ENCODE peak calls at places on chromosomes 16 and 17, in five cellular contexts. N is PC-9; D is CD4-positive, alpha-beta T cell; W is A549; X is stomach. B is an unnamed sample.

GRCh38 chr16:70270176-70270575 is 18.4 kb upstream of the EXOSC6 start:
- DNase-seq in N (no peak), W (no peak), D (no peak), X (no peak), B (no peak)

GRCh38 chr17:32755045-32755805 is 121.7 kb downstream of the MYO1D start:
- DNase-seq in N (peak), W (peak), D (no peak), X (no peak), B (peak)

GRCh38 chr16:12901204-12901596 is 198 bp upstream of the SHISA9 start:
- DNase-seq in D (no peak), N (peak), X (no peak), W (no peak), B (no peak)

GRCh38 chr17:63987616-63988478 is 10.3 kb upstream of the PRR29 start:
- DNase-seq in X (no peak), W (no peak), D (no peak), N (no peak), B (no peak)

GRCh38 chr17:57511475-57512123 is 233.5 kb downstream of the CCDC182 start:
- DNase-seq in N (no peak), D (no peak), X (no peak), W (no peak), B (no peak)

GRCh38 chr17:83201206-83202001 is 122.0 kb downstream of the METRNL start:
- DNase-seq in W (no peak), X (peak), N (no peak), D (no peak), B (no peak)

GRCh38 chr17:20072692-20072992 is 63.5 kb downstream of the SPECC1 start:
- DNase-seq in X (no peak), W (no peak), N (no peak), D (no peak), B (no peak)

GRCh38 chr16:65117701-65118448 is 4.0 kb downstream of the CDH11 start:
- DNase-seq in W (peak), D (no peak), X (peak), N (peak), B (peak)

GRCh38 chr17:6530324-6530920 is 25.9 kb downstream of the PITPNM3 start:
- DNase-seq in X (no peak), N (no peak), D (no peak), W (no peak), B (no peak)

GRCh38 chr17:17732892-17733670 is 51.8 kb downstream of the RAI1 start:
- DNase-seq in X (peak), D (no peak), W (no peak), N (peak), B (no peak)

GRCh38 chr16:9256196-9256595 is 164.8 kb downstream of the HAPSTR1 start:
- DNase-seq in X (peak), D (no peak), N (no peak), W (peak), B (peak)

GRCh38 chr17:13640559-13640958 is 38.8 kb upstream of the HS3ST3A1 start:
- DNase-seq in N (no peak), W (no peak), D (no peak), X (no peak), B (no peak)

GRCh38 chr17:83006515-83007455 is 72.6 kb upstream of the METRNL start:
- DNase-seq in W (no peak), N (no peak), D (no peak), X (no peak), B (no peak)

GRCh38 chr16:14302031-14302398 is 230.9 kb downstream of the MRTFB start:
- DNase-seq in X (peak), D (no peak), W (peak), N (peak), B (peak)

GRCh38 chr17:29617481-29618271 is 5.0 kb downstream of the CORO6 start:
- DNase-seq in X (peak), N (no peak), D (peak), W (peak), B (no peak)

GRCh38 chr16:58732545-58733247 is 1.4 kb downstream of the GOT2 start:
- DNase-seq in D (no peak), W (no peak), X (no peak), N (no peak), B (peak)

GRCh38 chr17:1989135-1989534 is 36.0 kb downstream of the RTN4RL1 start:
- DNase-seq in W (peak), X (no peak), D (no peak), N (peak), B (peak)

GRCh38 chr17:50661795-50662391 is 27.2 kb downstream of the ABCC3 start:
- DNase-seq in X (peak), W (peak), N (peak), D (no peak), B (peak)

GRCh38 chr17:21287703-21288449 is 3.4 kb downstream of the MAP2K3 start:
- DNase-seq in D (peak), X (peak), N (peak), W (peak), B (peak)

GRCh38 chr17:33292184-33292980 is 713 bp downstream of the ASIC2 start:
- DNase-seq in N (no peak), X (no peak), D (no peak), W (peak), B (peak)

GRCh38 chr16:78689031-78689430 is 589.6 kb downstream of the WWOX start:
- DNase-seq in D (no peak), N (no peak), X (no peak), W (no peak), B (no peak)

GRCh38 chr17:82946081-82946480 is 106.3 kb upstream of the ZNF750 start:
- DNase-seq in X (no peak), W (no peak), D (no peak), N (no peak), B (no peak)

GRCh38 chr17:7190276-7190917 is 11.2 kb upstream of the ASGR1 start:
- DNase-seq in W (no peak), X (no peak), N (no peak), D (no peak), B (no peak)

GRCh38 chr16:74766729-74767128 is 7.9 kb downstream of the FA2H start:
- DNase-seq in D (no peak), N (no peak), X (no peak), W (no peak), B (no peak)

GRCh38 chr16:3022697-3023414 is 886 bp downstream of the HCFC1R1 start:
- DNase-seq in X (no peak), N (no peak), W (no peak), D (no peak), B (no peak)

GRCh38 chr16:1923299-1924034 is 5.3 kb upstream of the HS3ST6 start:
- DNase-seq in X (no peak), D (no peak), N (peak), W (peak), B (peak)

GRCh38 chr17:81398855-81399451 is 3.7 kb downstream of the BAHCC1 start:
- DNase-seq in W (no peak), X (no peak), D (no peak), N (no peak), B (no peak)

GRCh38 chr16:14454391-14454790 is 175.7 kb downstream of the PARN start:
- DNase-seq in D (no peak), X (no peak), W (no peak), N (no peak), B (no peak)

GRCh38 chr16:27313422-27314160 is at the start of gene IL4R:
- DNase-seq in X (peak), W (no peak), D (peak), N (peak), B (peak)

GRCh38 chr17:57636985-57637667 is 108.0 kb downstream of the CCDC182 start:
- DNase-seq in N (no peak), D (no peak), X (no peak), W (no peak), B (no peak)

GRCh38 chr16:138049-138417 is 440 bp downstream of the NPRL3 start:
- DNase-seq in D (no peak), W (peak), X (no peak), N (no peak), B (peak)

GRCh38 chr16:27539120-27539519 is 10.6 kb downstream of the GTF3C1 start:
- DNase-seq in D (no peak), X (no peak), N (no peak), W (no peak), B (no peak)

GRCh38 chr17:60594747-60595146 is 5.2 kb upstream of the PPM1D start:
- DNase-seq in X (no peak), W (no peak), D (no peak), N (no peak), B (no peak)

GRCh38 chr16:10629592-10629963 is 49.2 kb upstream of the EMP2 start:
- DNase-seq in X (no peak), D (no peak), N (no peak), W (no peak), B (no peak)

GRCh38 chr16:85206472-85207356 is 94.4 kb upstream of the CIBAR2 start:
- DNase-seq in N (no peak), W (no peak), D (no peak), X (peak), B (no peak)

GRCh38 chr17:78019367-78019975 is 61.0 kb downstream of the TNRC6C start:
- DNase-seq in X (no peak), W (no peak), N (no peak), D (no peak), B (no peak)

GRCh38 chr17:16439303-16439791 is 24.0 kb downstream of the TRPV2 start:
- DNase-seq in W (no peak), N (no peak), X (no peak), D (no peak), B (no peak)

GRCh38 chr17:58046230-58047094 is 36.8 kb upstream of the DYNLL2 start:
- DNase-seq in X (no peak), N (no peak), D (no peak), W (no peak), B (no peak)

GRCh38 chr16:83272201-83272600 is 535.6 kb upstream of the HSBP1 start:
- DNase-seq in W (no peak), N (no peak), D (no peak), X (no peak), B (no peak)

GRCh38 chr16:83271123-83271522 is 536.7 kb upstream of the HSBP1 start:
- DNase-seq in W (no peak), N (no peak), D (no peak), X (no peak), B (no peak)

GRCh38 chr16:83269541-83269940 is 538.2 kb upstream of the HSBP1 start:
- DNase-seq in X (no peak), W (no peak), D (no peak), N (no peak), B (no peak)

GRCh38 chr16:83270640-83271039 is 537.1 kb upstream of the HSBP1 start:
- DNase-seq in X (no peak), W (no peak), D (no peak), N (no peak), B (no peak)

DNA sequence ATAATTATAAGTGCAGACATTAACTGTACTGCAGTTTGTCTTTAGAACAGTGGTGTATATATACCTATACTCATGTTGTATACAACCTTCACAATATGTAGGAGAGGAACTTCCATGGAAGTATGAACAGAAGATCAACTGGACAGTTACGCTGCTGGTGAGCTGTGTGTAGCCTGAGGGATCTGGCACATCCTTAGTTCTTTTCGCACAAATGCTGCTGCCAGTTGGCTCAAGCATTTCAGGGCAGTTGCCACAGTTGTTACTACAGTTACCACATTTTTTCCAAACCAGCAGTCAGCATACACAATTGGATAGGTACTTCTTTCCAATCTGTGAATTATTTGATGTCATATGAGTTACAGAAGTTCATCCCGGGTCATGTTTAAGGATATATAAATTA is 539.6 kb upstream of the HSBP1 start:
- DNase-seq in D (no peak), N (no peak), W (no peak), X (no peak), B (no peak)
- H3K27ac ChIP-seq in D (no peak), N (no peak), W (no peak), X (no peak), B (no peak)

GRCh38 chr17:56119191-56119590 is 34.1 kb upstream of the ANKFN1 start:
- DNase-seq in W (no peak), D (no peak), N (no peak), X (no peak), B (no peak)

GRCh38 chr17:56125830-56126819 is 27.1 kb upstream of the ANKFN1 start:
- DNase-seq in D (no peak), X (no peak), W (no peak), N (no peak), B (peak)

GRCh38 chr17:56121661-56122060 is 31.6 kb upstream of the ANKFN1 start:
- DNase-seq in D (no peak), W (no peak), N (no peak), X (no peak), B (no peak)
- TF ChIP-seq CTCF in D (no peak), W (no peak), N (no peak), X (no peak), B (no peak)

DNA sequence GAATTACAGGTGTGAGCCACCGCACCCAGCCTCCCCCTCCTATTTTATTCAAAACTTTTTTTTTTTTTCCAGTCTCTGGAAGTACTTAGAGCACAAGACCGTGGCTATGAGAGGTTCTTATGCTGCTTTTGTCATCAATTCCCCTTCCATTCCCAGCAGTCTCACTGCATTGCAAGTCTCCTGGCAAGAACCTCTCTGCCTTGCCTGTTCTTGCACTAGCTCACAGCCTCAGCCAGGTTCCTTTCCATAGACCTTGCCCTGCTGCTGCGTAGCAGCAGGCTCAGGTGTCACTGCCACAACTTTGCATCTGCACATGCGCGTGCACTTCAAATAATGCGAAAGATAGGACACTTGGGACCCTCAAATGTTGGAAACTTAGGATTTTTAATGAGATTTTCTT is 15.6 kb downstream of the ATP6V0A1 start:
- DNase-seq in X (peak), N (no peak), W (no peak), D (no peak), B (no peak)
- H3K27ac ChIP-seq in X (peak), N (no peak), W (peak), D (no peak), B (peak)

GRCh38 chr17:55617441-55617840 is 105.2 kb downstream of the TMEM100 start:
- DNase-seq in W (no peak), N (no peak), X (no peak), D (no peak), B (no peak)
- TF ChIP-seq CTCF in W (no peak), N (no peak), X (no peak), D (no peak), B (no peak)

GRCh38 chr17:3401786-3402185 is 3.6 kb upstream of the OR1E1 start:
- DNase-seq in D (no peak), N (no peak), X (no peak), W (no peak), B (no peak)

GRCh38 chr17:3400008-3400407 is 1.8 kb upstream of the OR1E1 start:
- DNase-seq in X (no peak), W (no peak), D (no peak), N (no peak), B (no peak)

GRCh38 chr17:3398310-3398709 is at the start of gene OR1E1:
- DNase-seq in X (no peak), W (no peak), N (no peak), D (no peak), B (no peak)
- H3K27ac ChIP-seq in X (no peak), W (no peak), N (no peak), D (no peak), B (no peak)

B was measured in RWPE1.